ENCODE peak calls at places on chromosomes 6 and 20, in four cellular contexts. L, N, U and V are unnamed samples. For H3K4me1, the result is how much of the 10 kb centered on the place peaks cover.

GRCh38 chr20:47336013-47336754 is 20.3 kb downstream of the ZMYND8 start:
- DNase-seq in L (no peak), N (no peak), U (no peak), V (no peak)

GRCh38 chr6:6007311-6008113 is 787 bp upstream of the NRN1 start:
- DNase-seq in L (no peak), N (no peak), U (no peak), V (no peak)

GRCh38 chr20:10671221-10671849 is 2.5 kb downstream of the JAG1 start:
- DNase-seq in L (no peak), N (peak), U (peak), V (peak)

GRCh38 chr6:101397199-101397598 is 3.7 kb downstream of the GRIK2 start:
- DNase-seq in L (no peak), N (peak), U (peak), V (no peak)

GRCh38 chr20:37475258-37475657 is 45.8 kb upstream of the NNAT start:
- DNase-seq in L (no peak), N (no peak), U (no peak), V (no peak)

GRCh38 chr6:19866900-19867627 is 29.9 kb downstream of the ID4 start:
- DNase-seq in L (peak), N (peak), U (no peak), V (peak)

GRCh38 chr6:103578115-103578514 is 1281.6 kb downstream of the HACE1 start:
- DNase-seq in L (no peak), N (no peak), U (no peak), V (no peak)

GRCh38 chr20:1160991-1161390 is 23.8 kb downstream of the TMEM74B start:
- DNase-seq in L (no peak), N (no peak), U (no peak), V (no peak)

GRCh38 chr20:18258126-18258860 is 30.0 kb upstream of the ZNF133 start:
- DNase-seq in L (no peak), N (peak), U (no peak), V (no peak)

GRCh38 chr6:16656451-16656850 is 104.8 kb downstream of the ATXN1 start:
- DNase-seq in L (no peak), N (no peak), U (no peak), V (no peak)

GRCh38 chr20:51760905-51761544 is 7.2 kb downstream of the ATP9A start:
- DNase-seq in L (no peak), N (peak), U (no peak), V (no peak)

GRCh38 chr6:89069536-89070163 is 10.9 kb upstream of the PNRC1 start:
- DNase-seq in L (no peak), N (no peak), U (no peak), V (no peak)

GRCh38 chr20:5136096-5136495 is 9.3 kb downstream of the CDS2 start:
- DNase-seq in L (no peak), N (no peak), U (no peak), V (no peak)

GRCh38 chr6:26576929-26577719 is 19.6 kb upstream of the ABT1 start:
- DNase-seq in L (peak), N (peak), U (peak), V (peak)

GRCh38 chr6:161342039-161342438 is 68.2 kb upstream of the AGPAT4 start:
- DNase-seq in L (no peak), N (peak), U (no peak), V (no peak)

GRCh38 chr6:25202505-25202904 is 76.7 kb upstream of the CARMIL1 start:
- DNase-seq in L (no peak), N (no peak), U (no peak), V (no peak)

GRCh38 chr6:73236147-73236750 is 11.0 kb upstream of the KHDC1L start:
- DNase-seq in L (no peak), N (no peak), U (no peak), V (peak)

GRCh38 chr20:31856516-31856915 is 11.1 kb upstream of the FOXS1 start:
- DNase-seq in L (no peak), N (no peak), U (no peak), V (no peak)

GRCh38 chr6:21831531-21832291 is 238.2 kb downstream of the SOX4 start:
- DNase-seq in L (no peak), N (no peak), U (no peak), V (no peak)

GRCh38 chr20:3074812-3075211 is 3.4 kb downstream of the OXT start:
- DNase-seq in L (no peak), N (no peak), U (no peak), V (no peak)

GRCh38 chr6:75759207-75759606 is 10.2 kb downstream of the MYO6 start:
- DNase-seq in L (no peak), N (no peak), U (no peak), V (no peak)

GRCh38 chr6:115729036-115729435 is 331.7 kb downstream of the FRK start:
- DNase-seq in L (no peak), N (no peak), U (no peak), V (no peak)

GRCh38 chr20:15491564-15491963 is 1081.7 kb downstream of the KIF16B start:
- DNase-seq in L (no peak), N (no peak), U (no peak), V (no peak)

GRCh38 chr6:79404677-79405076 is 132.6 kb downstream of the LCA5 start:
- DNase-seq in L (no peak), N (peak), U (peak), V (no peak)

GRCh38 chr6:69370763-69371162 is 426.0 kb downstream of the LMBRD1 start:
- DNase-seq in L (no peak), N (no peak), U (no peak), V (no peak)

GRCh38 chr20:60868316-60868891 is 383.7 kb upstream of the CDH4 start:
- DNase-seq in L (no peak), N (no peak), U (no peak), V (no peak)

GRCh38 chr20:52105045-52105572 is 86.5 kb downstream of the ZFP64 start:
- DNase-seq in L (no peak), N (no peak), U (no peak), V (no peak)

GRCh38 chr6:42140756-42141602 is 1.4 kb downstream of the C6orf132 start:
- DNase-seq in L (no peak), N (no peak), U (no peak), V (no peak)

GRCh38 chr6:42138630-42139619 is 3.5 kb downstream of the C6orf132 start:
- DNase-seq in L (no peak), N (peak), U (peak), V (no peak)

GRCh38 chr6:42141603-42142117 is 760 bp downstream of the C6orf132 start:
- DNase-seq in L (no peak), N (no peak), U (no peak), V (no peak)

GRCh38 chr6:42138190-42138589 is 4.2 kb downstream of the C6orf132 start:
- DNase-seq in L (no peak), N (no peak), U (no peak), V (no peak)

GRCh38 chr6:42140051-42140450 is 2.4 kb downstream of the C6orf132 start:
- DNase-seq in L (no peak), N (no peak), U (no peak), V (no peak)
- H3K27ac ChIP-seq in L (peak), N (no peak), U (no peak), V (peak)

GRCh38 chr6:155132617-155133016 is 131.2 kb upstream of the CLDN20 start:
- DNase-seq in L (no peak), N (no peak), U (no peak), V (no peak)
- H3K4me1 ChIP-seq in L (under half), N (under half), U (under half), V (under half)

DNA sequence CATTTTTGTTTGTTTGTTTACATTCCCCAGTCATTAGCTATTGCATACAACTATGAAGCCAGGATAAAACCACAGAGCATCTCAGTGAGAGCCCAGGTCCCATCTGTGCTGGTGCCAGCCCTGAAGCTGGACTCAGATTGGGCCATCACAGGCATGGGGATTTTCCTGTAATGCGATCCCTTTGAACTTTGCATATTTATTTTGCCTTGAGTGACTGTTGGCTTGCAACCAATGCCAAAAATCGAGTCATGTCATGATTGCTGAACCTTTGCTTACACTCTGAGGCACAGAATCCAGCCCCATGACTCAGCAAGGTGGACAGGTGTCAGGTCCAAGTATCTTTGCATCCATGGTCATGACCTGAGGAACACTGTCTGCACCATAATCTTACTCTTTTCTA is 46.2 kb upstream of the GGTLC1 start:
- DNase-seq in L (no peak), N (peak), U (no peak), V (no peak)
- TF ChIP-seq TCF7L2 in L (no peak), N (no peak), U (no peak), V (no peak)

GRCh38 chr20:59628171-59628570 is 23.8 kb downstream of the PHACTR3 start:
- DNase-seq in L (no peak), N (no peak), U (no peak), V (no peak)
- H3K27ac ChIP-seq in L (no peak), N (no peak), U (no peak), V (no peak)

DNA sequence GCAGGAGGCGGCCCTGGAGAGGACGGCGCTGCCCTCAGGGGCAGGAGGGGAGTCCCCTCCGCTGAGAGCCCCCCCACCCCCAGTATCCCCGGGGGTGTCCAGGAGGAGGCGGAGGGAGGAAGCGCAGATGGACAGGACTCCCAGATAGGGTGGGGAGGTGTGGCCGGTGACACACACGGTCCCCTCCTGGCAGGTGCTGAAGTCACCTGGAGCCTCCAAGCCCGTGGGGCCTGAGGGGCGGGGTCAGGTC is 1.4 kb downstream of the STMN3 start:
- DNase-seq in L (no peak), N (no peak), U (peak), V (no peak)
- H3K4me1 ChIP-seq in L (under half), N (under half), U (under half), V (under half)

GRCh38 chr20:48622421-48622820 is 205.4 kb downstream of the PREX1 start:
- DNase-seq in L (no peak), N (no peak), U (no peak), V (no peak)
- TF ChIP-seq TCF7L2 in L (no peak), N (no peak), U (no peak), V (no peak)

GRCh38 chr6:158011478-158011920 is 29.8 kb downstream of the SYNJ2 start:
- DNase-seq in L (no peak), N (peak), U (no peak), V (no peak)
- H3K27ac ChIP-seq in L (no peak), N (peak), U (no peak), V (peak)

GRCh38 chr6:156391977-156392376 is 385.2 kb upstream of the ARID1B start:
- DNase-seq in L (no peak), N (no peak), U (no peak), V (no peak)
- H3K4me1 ChIP-seq in L (under half), N (under half), U (under half), V (under half)